ENCODE peak calls at places on chromosomes 6 and 20, in eight cellular contexts. C, S, X, E, Q, M, F and Y are unnamed samples.

GRCh38 chr6:43083041-43083669 is 7.0 kb downstream of the PTK7 start:
- DNase-seq in E (no peak), M (no peak), F (no peak), Q (no peak), X (no peak), S (no peak), C (no peak), Y (no peak)

GRCh38 chr6:129235167-129236072 is 352.5 kb downstream of the LAMA2 start:
- DNase-seq in S (no peak), M (no peak), X (no peak), Q (no peak), E (no peak), C (no peak), F (no peak), Y (no peak)

GRCh38 chr6:135269399-135270005 is 88.4 kb downstream of the MYB start:
- DNase-seq in F (no peak), S (no peak), E (no peak), Q (no peak), C (no peak), X (no peak), M (no peak), Y (no peak)

GRCh38 chr6:33167374-33168148 is 24.7 kb downstream of the COL11A2 start:
- DNase-seq in X (no peak), Q (no peak), S (no peak), E (no peak), C (no peak), M (no peak), F (no peak), Y (no peak)

GRCh38 chr20:44738779-44739477 is 6.7 kb upstream of the KCNK15 start:
- DNase-seq in E (peak; percentile 64), M (peak; percentile 73), S (no peak), C (peak; percentile 89), Q (peak; percentile 59), F (peak; percentile 66), X (peak; percentile 74), Y (peak; percentile 77)

GRCh38 chr6:3328145-3328544 is 69.4 kb downstream of the PSMG4 start:
- DNase-seq in S (no peak), M (no peak), X (no peak), C (no peak), F (no peak), E (no peak), Q (no peak), Y (no peak)

GRCh38 chr6:2807342-2808090 is 34.1 kb downstream of the SERPINB1 start:
- DNase-seq in S (no peak), C (no peak), M (peak; percentile 56), E (no peak), Q (no peak), X (no peak), F (no peak), Y (no peak)

GRCh38 chr6:166470029-166470862 is 87.5 kb upstream of the MPC1 start:
- DNase-seq in X (no peak), S (no peak), E (no peak), F (no peak), Q (no peak), C (no peak), M (no peak), Y (no peak)

GRCh38 chr6:37105782-37106137 is 64.2 kb upstream of the PIM1 start:
- DNase-seq in Q (no peak), M (no peak), C (no peak), F (no peak), X (no peak), S (no peak), E (no peak), Y (no peak)
- H3K4me1 ChIP-seq in Q (peaks cover 8% of the 10 kb centered on the region), M (peaks cover 14% of the 10 kb centered on the region), C (peaks cover 99% of the 10 kb centered on the region), F (peaks cover 18% of the 10 kb centered on the region), X (no peaks in the 10 kb centered on the region), S (peaks cover 35% of the 10 kb centered on the region), E (peaks cover 10% of the 10 kb centered on the region), Y (peaks cover 37% of the 10 kb centered on the region)

DNA sequence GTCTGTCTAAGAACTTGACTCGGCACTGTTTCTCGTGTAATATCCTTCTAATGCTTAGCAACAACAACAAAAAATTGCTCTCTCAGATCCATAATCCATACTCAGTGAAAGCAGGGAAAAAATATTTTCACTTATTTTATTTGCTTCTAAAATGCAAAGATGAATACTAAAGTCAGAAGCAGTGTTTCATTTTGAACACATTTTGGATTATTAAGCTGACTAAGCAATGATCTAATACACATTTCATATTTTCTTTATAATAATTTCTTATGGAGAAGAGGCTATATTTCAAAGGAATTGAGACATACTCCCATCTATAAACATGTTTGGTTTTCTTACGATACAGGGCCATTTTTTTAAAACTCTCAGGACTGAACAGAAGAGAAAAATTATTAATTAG is 26.9 kb upstream of the VAPB start:
- DNase-seq in X (no peak), M (no peak), E (no peak), S (no peak), F (no peak), C (no peak), Q (no peak), Y (no peak)
- H3K4me1 ChIP-seq in X (no peaks in the 10 kb centered on the region), M (no peaks in the 10 kb centered on the region), E (peaks cover 2% of the 10 kb centered on the region), S (peaks cover 14% of the 10 kb centered on the region), F (peaks cover 11% of the 10 kb centered on the region), C (no peaks in the 10 kb centered on the region), Q (peaks cover 3% of the 10 kb centered on the region), Y (peaks cover 7% of the 10 kb centered on the region)

DNA sequence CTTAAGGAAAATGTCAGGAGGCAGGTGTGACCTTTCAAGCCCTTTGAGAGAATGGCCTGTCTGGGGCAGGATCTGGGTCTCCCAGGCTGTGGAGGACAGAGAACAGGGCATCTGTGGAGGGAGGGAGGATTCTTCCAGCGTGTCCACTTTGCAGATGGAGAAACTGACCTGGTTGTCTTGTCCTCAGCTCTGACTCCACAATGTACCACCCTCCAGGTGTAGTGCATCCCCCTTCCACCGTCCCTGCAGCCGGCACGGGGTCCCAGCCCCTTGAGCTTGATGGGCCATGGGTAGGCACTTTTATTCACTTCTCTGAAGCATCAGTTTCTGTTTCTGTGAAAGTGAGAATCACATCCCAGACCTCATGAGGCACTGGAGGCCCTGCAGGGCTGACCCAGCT is 4.6 kb upstream of the TGM2 start:
- DNase-seq in Q (no peak), S (no peak), E (no peak), C (no peak), X (no peak), M (no peak), F (no peak), Y (no peak)
- H3K4me1 ChIP-seq in Q (peaks cover 31% of the 10 kb centered on the region), S (peaks cover 32% of the 10 kb centered on the region), E (peaks cover 12% of the 10 kb centered on the region), C (peaks cover 92% of the 10 kb centered on the region), X (peaks cover 1% of the 10 kb centered on the region), M (peaks cover 79% of the 10 kb centered on the region), F (peaks cover 21% of the 10 kb centered on the region), Y (peaks cover 25% of the 10 kb centered on the region)

GRCh38 chr6:87588756-87589407 is 905 bp downstream of the RARS2 start:
- DNase-seq in E (no peak), C (no peak), X (no peak), S (no peak), F (no peak), M (peak; percentile 6), Q (no peak), Y (no peak)
- H3K4me1 ChIP-seq in E (no peaks in the 10 kb centered on the region), C (peaks cover 69% of the 10 kb centered on the region), X (peaks cover 2% of the 10 kb centered on the region), S (peaks cover 67% of the 10 kb centered on the region), F (peaks cover 45% of the 10 kb centered on the region), M (peaks cover 12% of the 10 kb centered on the region), Q (no peaks in the 10 kb centered on the region), Y (peaks cover 37% of the 10 kb centered on the region)

GRCh38 chr6:98834060-98835031 is at the start of gene POU3F2:
- DNase-seq in M (peak; percentile 56), X (peak; percentile 79), Q (peak; percentile 66), S (peak; percentile 56), E (peak; percentile 84), F (no peak), C (peak; percentile 57), Y (peak; percentile 89)

GRCh38 chr6:98831057-98832031 is 3.0 kb upstream of the POU3F2 start:
- DNase-seq in M (no peak), C (no peak), E (no peak), Q (no peak), S (no peak), F (no peak), X (no peak), Y (no peak)

GRCh38 chr6:98835149-98836024 is 1.0 kb downstream of the POU3F2 start:
- DNase-seq in F (no peak), E (no peak), C (no peak), Q (no peak), M (no peak), X (peak; percentile 49), S (no peak), Y (no peak)

GRCh38 chr6:98832282-98833100 is 1.9 kb upstream of the POU3F2 start:
- DNase-seq in M (peak; percentile 76), C (no peak), S (no peak), Q (no peak), F (no peak), E (no peak), X (peak; percentile 50), Y (no peak)

DNA sequence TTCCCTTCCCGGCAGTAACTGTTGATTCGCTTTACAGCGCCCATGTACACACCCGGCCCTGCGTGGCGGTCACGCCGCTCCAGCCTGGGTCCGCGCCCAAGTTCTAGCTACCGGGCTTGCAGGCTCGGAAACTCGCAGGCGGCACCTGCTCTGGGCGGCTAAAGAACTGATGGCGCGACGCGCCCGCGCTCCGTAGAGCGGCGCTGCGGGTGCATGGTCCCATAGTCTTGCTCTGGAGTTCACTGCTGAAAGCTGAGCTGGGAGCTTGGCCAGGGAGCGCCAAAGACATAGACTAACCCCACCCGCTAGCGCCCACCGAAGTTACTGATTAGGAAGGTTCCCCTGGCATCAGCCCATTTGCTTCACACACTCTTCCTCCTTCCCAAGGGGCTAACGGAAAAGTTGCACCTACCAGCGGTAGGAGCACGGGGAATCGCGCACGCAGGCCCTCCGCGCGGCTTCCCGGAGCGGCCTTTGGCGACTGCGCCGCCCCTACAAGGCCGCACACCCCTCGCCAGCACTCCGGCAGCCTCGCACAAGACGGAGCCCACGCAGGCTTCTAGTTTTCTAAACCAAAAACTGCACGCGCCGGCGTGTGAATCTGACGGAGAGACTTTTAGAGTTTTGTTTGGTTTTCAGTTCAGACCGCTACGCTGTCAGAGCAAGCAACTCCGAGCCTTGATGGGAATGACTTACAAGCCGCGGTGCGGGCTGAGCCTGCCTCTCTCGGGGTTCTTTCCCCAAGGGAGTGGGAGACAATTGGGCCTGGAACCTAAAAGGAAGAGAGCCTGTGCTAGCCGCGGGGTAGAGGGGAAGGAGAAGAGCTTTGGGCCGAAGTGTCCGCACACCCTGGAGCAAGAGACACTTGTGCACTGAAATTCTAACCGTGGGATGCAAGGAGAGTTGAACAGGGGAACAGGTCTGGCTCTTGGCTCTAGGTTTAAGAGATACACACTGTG is 994 bp upstream of the POU3F2 start:
- DNase-seq in X (peak; percentile 51), F (no peak), Q (no peak), E (no peak), S (no peak), M (no peak), C (no peak), Y (peak; percentile 47)
- H3K4me1 ChIP-seq in X (no peaks in the 10 kb centered on the region), F (peaks cover 39% of the 10 kb centered on the region), Q (peaks cover 7% of the 10 kb centered on the region), E (peaks cover 10% of the 10 kb centered on the region), S (peaks cover 55% of the 10 kb centered on the region), M (peaks cover 38% of the 10 kb centered on the region), C (peaks cover 25% of the 10 kb centered on the region), Y (peaks cover 38% of the 10 kb centered on the region)

GRCh38 chr20:59880198-59880597 is 53.2 kb downstream of the SYCP2 start:
- DNase-seq in X (no peak), Q (no peak), S (no peak), C (no peak), F (no peak), E (no peak), M (no peak), Y (no peak)
- H3K4me1 ChIP-seq in X (no peaks in the 10 kb centered on the region), Q (no peaks in the 10 kb centered on the region), S (peaks cover 3% of the 10 kb centered on the region), C (no peaks in the 10 kb centered on the region), F (no peaks in the 10 kb centered on the region), E (no peaks in the 10 kb centered on the region), M (no peaks in the 10 kb centered on the region), Y (no peaks in the 10 kb centered on the region)